ENCODE peak calls at places on chromosome 22, in four cellular contexts. J is iris pigment epithelial cell, Z is BJ, R is IMR-90. A is an unnamed sample.

GRCh38 chr22:40654522-40655167 is 18.1 kb upstream of the MRTFA start:
- DNase-seq in Z (peak; percentile 70), J (peak; percentile 67), R (peak; percentile 83), A (peak; percentile 56)

GRCh38 chr22:27242474-27242873 is 559.1 kb downstream of the MN1 start:
- DNase-seq in Z (no peak), R (no peak), J (no peak), A (no peak)

GRCh38 chr22:49760630-49761571 is 66.8 kb downstream of the BRD1 start:
- DNase-seq in J (no peak), Z (no peak), R (no peak), A (no peak)

GRCh38 chr22:49515486-49515885 is 312.2 kb downstream of the BRD1 start:
- DNase-seq in R (no peak), Z (no peak), J (peak; percentile 2), A (no peak)

GRCh38 chr22:45366713-45367112 is 46.7 kb downstream of the SMC1B start:
- DNase-seq in Z (no peak), J (no peak), R (no peak), A (no peak)

GRCh38 chr22:44325718-44326548 is 13.2 kb upstream of the SHISAL1 start:
- DNase-seq in Z (no peak), R (peak; percentile 64), J (peak; percentile 51), A (peak; percentile 51)

GRCh38 chr22:38941488-38941987 is 15.9 kb upstream of the APOBEC3A start:
- DNase-seq in R (no peak), J (no peak), Z (no peak), A (no peak)

GRCh38 chr22:17114173-17114957 is 6.8 kb downstream of the TMEM121B start:
- DNase-seq in Z (no peak), R (no peak), J (no peak), A (no peak)

GRCh38 chr22:46086577-46087335 is 63.6 kb upstream of the PPARA start:
- DNase-seq in J (no peak), Z (no peak), R (peak; percentile 29), A (no peak)

GRCh38 chr22:41524283-41524682 is 20.0 kb downstream of the POLR3H start:
- DNase-seq in J (peak; percentile 88), R (peak; percentile 78), Z (no peak), A (no peak)

GRCh38 chr22:47379037-47379436 is 616.6 kb downstream of the TBC1D22A start:
- DNase-seq in J (no peak), R (no peak), Z (no peak), A (no peak)

GRCh38 chr22:23523746-23524145 is 56.3 kb downstream of the IGLL1 start:
- DNase-seq in J (no peak), R (no peak), Z (no peak), A (no peak)

GRCh38 chr22:36552300-36552699 is 23.3 kb upstream of the EIF3D start:
- DNase-seq in J (no peak), Z (no peak), R (no peak), A (no peak)

GRCh38 chr22:44422742-44423370 is 75.2 kb downstream of the RTL6 start:
- DNase-seq in Z (no peak), R (no peak), J (no peak), A (no peak)

GRCh38 chr22:24500251-24500820 is 5.2 kb downstream of the UPB1 start:
- DNase-seq in R (no peak), Z (no peak), J (no peak), A (no peak)

GRCh38 chr22:38870791-38871359 is 1.1 kb downstream of the CBX6 start:
- DNase-seq in Z (no peak), J (no peak), R (no peak), A (no peak)

GRCh38 chr22:23057331-23057730 is 13.0 kb upstream of the GNAZ start:
- DNase-seq in Z (no peak), R (no peak), J (no peak), A (no peak)

GRCh38 chr22:50250555-50251471 is at the start of gene HDAC10:
- DNase-seq in Z (no peak), R (peak; percentile 74), J (peak; percentile 86), A (peak; percentile 83)